ENCODE peak calls at places on chromosomes 4 and X, in ten cellular contexts. S is T-helper 1 cell, O is EH, C is brain pericyte, V is cardiac fibroblast, M is GM04504, F is uterus, A is amniotic stem cell, X is RWPE1, Z is fibroblast of the aortic adventitia. I is an unnamed sample.

GRCh38 chr4:20847124-20847747 is 147.0 kb downstream of the PACRGL start:
- DNase-seq in V (peak), S (no peak), Z (no peak), M (no peak), F (no peak), O (peak), C (no peak), X (no peak), A (no peak), I (no peak)

GRCh38 chr4:78558421-78558820 is 6.9 kb downstream of the ANXA3 start:
- DNase-seq in A (no peak), O (no peak), C (no peak), Z (peak), X (no peak), S (no peak), V (peak), M (no peak), F (no peak), I (no peak)

GRCh38 chr4:152482211-152482610 is 53.7 kb downstream of the FBXW7 start:
- DNase-seq in X (no peak), M (no peak), C (no peak), V (peak), Z (no peak), O (no peak), S (no peak), A (no peak), F (no peak), I (no peak)

GRCh38 chrX:13248867-13249521 is 70.9 kb downstream of the ATXN3L start:
- DNase-seq in Z (no peak), V (no peak), X (no peak), M (peak), O (peak), A (no peak), C (no peak), F (no peak), S (no peak), I (no peak)

GRCh38 chrX:118205421-118205820 is 88.8 kb upstream of the KLHL13 start:
- DNase-seq in Z (no peak), S (no peak), C (no peak), X (no peak), A (no peak), O (no peak), V (no peak), M (no peak), F (no peak), I (no peak)

GRCh38 chrX:43703211-43703791 is 47.2 kb downstream of the MAOA start:
- DNase-seq in V (peak), F (no peak), C (no peak), Z (peak), X (no peak), S (no peak), O (peak), M (peak), A (peak), I (no peak)

GRCh38 chrX:11321986-11322385 is 28.8 kb downstream of the AMELX start:
- DNase-seq in S (no peak), C (no peak), Z (peak), V (peak), F (no peak), M (no peak), O (no peak), X (no peak), A (no peak), I (no peak)

GRCh38 chr4:153295131-153295755 is 49.2 kb upstream of the MND1 start:
- DNase-seq in S (no peak), C (no peak), M (no peak), Z (no peak), V (no peak), X (peak), O (no peak), A (no peak), F (no peak), I (no peak)

GRCh38 chrX:1452497-1453389 is at the start of gene ASMTL:
- DNase-seq in M (peak), Z (peak), A (no peak), V (peak), S (peak), F (peak), O (peak), X (peak), C (peak), I (peak)

GRCh38 chr4:165493359-165493758 is 114.6 kb downstream of the CPE start:
- DNase-seq in F (peak), X (peak), O (peak), Z (peak), V (peak), C (peak), A (no peak), M (peak), S (peak), I (no peak)

GRCh38 chrX:48466696-48467095 is 3.4 kb downstream of the SLC38A5 start:
- DNase-seq in O (no peak), V (no peak), M (no peak), C (no peak), A (no peak), Z (no peak), X (no peak), S (no peak), F (no peak), I (no peak)

GRCh38 chr4:10736895-10737294 is 52.3 kb upstream of the CLNK start:
- DNase-seq in Z (no peak), C (no peak), O (no peak), A (no peak), S (no peak), V (no peak), F (no peak), M (no peak), X (no peak), I (no peak)

GRCh38 chr4:122091397-122091796 is 60.7 kb upstream of the BLTP1 start:
- DNase-seq in S (no peak), F (no peak), M (no peak), X (no peak), O (no peak), C (no peak), A (no peak), Z (no peak), V (no peak), I (no peak)

GRCh38 chrX:77638397-77638796 is 147.6 kb downstream of the ATRX start:
- DNase-seq in Z (no peak), C (no peak), A (no peak), X (no peak), O (no peak), S (no peak), M (no peak), F (no peak), V (no peak), I (no peak)

GRCh38 chrX:31580227-31580626 is 508.4 kb upstream of the FTHL17 start:
- DNase-seq in Z (no peak), S (no peak), A (no peak), O (peak), C (no peak), F (no peak), V (peak), M (no peak), X (no peak), I (no peak)

GRCh38 chr4:3830774-3831528 is 64.8 kb downstream of the ADRA2C start:
- DNase-seq in V (no peak), S (no peak), X (no peak), Z (no peak), C (no peak), O (no peak), M (no peak), F (no peak), A (no peak), I (no peak)

GRCh38 chr4:119053245-119053644 is 82.4 kb upstream of the MYOZ2 start:
- DNase-seq in M (no peak), Z (no peak), X (no peak), C (no peak), S (no peak), F (no peak), O (peak), A (no peak), V (no peak), I (no peak)

GRCh38 chrX:51614353-51614752 is 4.4 kb downstream of the CENPVL3 start:
- DNase-seq in A (peak), M (peak), X (peak), C (no peak), F (no peak), V (peak), Z (peak), S (no peak), O (peak), I (no peak)

GRCh38 chr4:48681856-48682255 is 98.2 kb downstream of the FRYL start:
- DNase-seq in A (no peak), M (no peak), V (peak), Z (peak), X (peak), C (no peak), O (peak), F (no peak), S (no peak), I (no peak)

GRCh38 chr4:168881754-168882153 is 128.3 kb downstream of the CBR4 start:
- DNase-seq in O (no peak), Z (no peak), X (peak), V (no peak), C (no peak), M (no peak), A (no peak), F (no peak), S (no peak), I (no peak)

GRCh38 chrX:47619486-47620302 is at the start of gene SYN1:
- DNase-seq in M (peak), V (peak), O (peak), A (peak), Z (peak), S (peak), X (peak), C (peak), F (peak), I (no peak)

GRCh38 chr4:61200991-61201526 is 933 bp downstream of the ADGRL3 start:
- DNase-seq in Z (peak), F (no peak), C (no peak), S (no peak), X (peak), V (peak), M (no peak), O (peak), A (no peak), I (no peak)